ENCODE peak calls at places on chromosomes 16 and 17, in six cellular contexts. M is HFF-Myc, L is B cell, X is Peyer's patch, N is cardiac muscle cell, R is heart left ventricle. T is an unnamed sample.

GRCh38 chr17:70080541-70081347 is 5.7 kb downstream of the KCNJ16 start:
- DNase-seq in N (peak), L (no peak), R (no peak), M (no peak), X (no peak), T (no peak)

GRCh38 chr16:66359811-66360608 is 6.5 kb upstream of the CDH5 start:
- DNase-seq in L (no peak), R (peak), M (no peak), X (no peak), N (peak), T (no peak)

GRCh38 chr17:62781826-62782225 is 26.3 kb downstream of the MARCHF10 start:
- DNase-seq in N (peak), L (no peak), M (no peak), R (no peak), X (no peak), T (no peak)

GRCh38 chr16:1003551-1004347 is 22.2 kb downstream of the SOX8 start:
- DNase-seq in M (no peak), N (peak), R (no peak), L (no peak), X (no peak), T (no peak)

GRCh38 chr16:23145186-23145585 is 4.1 kb downstream of the USP31 start:
- DNase-seq in L (no peak), N (no peak), X (no peak), M (no peak), R (no peak), T (no peak)

GRCh38 chr16:21164521-21165168 is 6.2 kb downstream of the LDAF1 start:
- DNase-seq in L (no peak), R (no peak), X (no peak), M (no peak), N (no peak), T (no peak)

GRCh38 chr17:55069983-55070529 is 101.5 kb downstream of the STXBP4 start:
- DNase-seq in R (no peak), N (no peak), L (no peak), M (no peak), X (no peak), T (no peak)

GRCh38 chr17:28957277-28957991 is 6.1 kb upstream of the PHF12 start:
- DNase-seq in L (no peak), X (no peak), N (no peak), M (no peak), R (no peak), T (no peak)

GRCh38 chr16:2964416-2965223 is 545 bp downstream of the KREMEN2 start:
- DNase-seq in L (peak), M (no peak), R (peak), X (peak), N (no peak), T (peak)

GRCh38 chr17:64056269-64057005 is 36.0 kb upstream of the ICAM2 start:
- DNase-seq in M (no peak), X (no peak), N (no peak), L (peak), R (no peak), T (no peak)

GRCh38 chr17:263271-263670 is 81.8 kb upstream of the DOC2B start:
- DNase-seq in R (peak), M (no peak), X (peak), L (no peak), N (no peak), T (no peak)

GRCh38 chr16:58409316-58409973 is 17.2 kb downstream of the GINS3 start:
- DNase-seq in X (no peak), M (no peak), L (no peak), N (peak), R (peak), T (no peak)

GRCh38 chr17:48647103-48647963 is 21.2 kb upstream of the HOXB9 start:
- DNase-seq in N (no peak), M (no peak), X (no peak), R (no peak), L (peak), T (no peak)

GRCh38 chr17:68784431-68784830 is 170.8 kb downstream of the ABCA8 start:
- DNase-seq in R (no peak), X (no peak), M (no peak), L (no peak), N (no peak), T (no peak)

GRCh38 chr16:29147710-29148425 is 163.0 kb downstream of the LAT start:
- DNase-seq in M (no peak), X (no peak), L (no peak), R (no peak), N (no peak), T (no peak)

GRCh38 chr17:77266891-77267341 is 126.1 kb downstream of the SEC14L1 start:
- DNase-seq in X (no peak), N (peak), M (no peak), R (no peak), L (no peak), T (no peak)

GRCh38 chr17:19338031-19338990 is 24.2 kb downstream of the B9D1 start:
- DNase-seq in X (peak), L (peak), N (peak), M (no peak), R (peak), T (peak)

GRCh38 chr16:77288222-77288621 is 89.0 kb downstream of the SYCE1L start:
- DNase-seq in X (no peak), R (no peak), L (no peak), M (no peak), N (peak), T (no peak)

GRCh38 chr17:52106638-52107261 is 51.8 kb downstream of the CA10 start:
- DNase-seq in N (peak), X (no peak), M (peak), R (peak), L (no peak), T (no peak)

GRCh38 chr17:34769899-34770298 is 190.5 kb downstream of the TMEM132E start:
- DNase-seq in R (no peak), N (no peak), X (no peak), M (no peak), L (no peak), T (no peak)
- TF ChIP-seq CTCF in R (no peak), N (no peak), X (no peak), M (no peak), L (no peak), T (no peak)

DNA sequence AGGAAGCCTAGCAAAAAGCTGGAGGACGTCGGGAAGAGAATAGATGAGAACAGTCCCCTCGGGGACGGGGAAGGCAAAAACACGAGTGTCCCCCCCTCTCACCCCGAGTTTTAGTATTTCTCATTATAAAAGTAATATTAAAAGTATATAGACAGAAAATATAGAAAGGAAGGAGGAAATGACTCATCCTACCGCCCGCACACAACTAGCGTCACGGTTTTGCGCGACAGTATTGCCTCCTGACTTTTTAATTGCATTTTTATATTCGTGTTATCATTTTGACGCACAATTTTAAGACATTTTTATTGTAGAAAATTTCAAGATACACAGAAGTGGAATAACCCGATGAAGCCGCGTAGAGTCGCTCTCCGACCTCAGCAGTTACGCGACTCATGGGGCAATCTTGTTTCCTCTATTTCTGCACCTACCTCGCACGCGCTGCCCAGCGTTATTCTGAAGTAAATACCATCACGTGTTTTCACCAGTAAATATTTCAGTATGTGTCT is 652 bp upstream of the SLC25A19 start:
- DNase-seq in R (peak), M (no peak), X (peak), L (no peak), N (peak), T (no peak)
- TF ChIP-seq CTCF in R (peak), M (no peak), X (no peak), L (peak), N (peak), T (no peak)

GRCh38 chr17:81900181-81900820 is 1.7 kb upstream of the NPB start:
- DNase-seq in N (no peak), X (no peak), L (peak), M (no peak), R (no peak), T (no peak)
- TF ChIP-seq CTCF in N (no peak), X (no peak), L (no peak), M (no peak), R (no peak), T (no peak)

DNA sequence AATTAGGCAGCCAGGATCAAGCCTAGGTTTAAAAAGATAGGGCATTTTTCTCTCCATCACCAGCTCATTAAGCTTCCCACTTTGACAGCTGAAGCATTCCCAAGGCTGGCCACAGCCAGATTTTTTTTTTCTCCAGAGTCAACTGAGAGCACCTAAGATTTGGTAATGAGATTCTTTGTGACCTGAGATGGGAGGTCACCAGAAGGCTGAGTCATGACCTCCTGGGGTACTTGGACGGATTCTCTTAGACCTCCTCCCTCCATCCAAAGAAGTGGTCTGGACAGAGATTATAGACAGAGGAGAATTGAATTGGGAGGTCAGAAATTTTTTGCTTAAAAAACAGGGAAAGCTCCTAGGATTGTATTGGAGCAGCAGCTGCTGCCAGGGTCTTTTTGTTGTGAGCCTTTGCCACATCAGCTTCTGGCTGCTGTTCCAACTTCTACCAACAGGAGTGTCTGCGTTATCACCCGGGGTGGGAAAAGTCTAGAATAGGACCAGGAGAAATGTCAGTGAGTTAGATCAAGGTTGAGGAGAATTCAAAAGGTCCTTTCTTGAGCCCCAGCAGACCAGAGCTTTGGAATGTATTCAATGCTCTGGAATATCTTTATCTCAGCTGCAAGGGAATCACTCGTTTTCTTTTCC is 221.2 kb upstream of the N4BP1 start:
- DNase-seq in X (no peak), R (no peak), M (no peak), N (no peak), L (no peak), T (no peak)
- TF ChIP-seq CTCF in X (no peak), R (peak), M (peak), N (no peak), L (no peak), T (no peak)

GRCh38 chr16:19073344-19073743 is 5.9 kb downstream of the COQ7 start:
- DNase-seq in X (no peak), R (no peak), L (no peak), N (no peak), M (no peak), T (no peak)
- TF ChIP-seq CTCF in X (no peak), R (no peak), L (no peak), N (no peak), M (no peak), T (no peak)

GRCh38 chr16:30473231-30474061 is 904 bp downstream of the ITGAL start:
- DNase-seq in L (peak), N (no peak), R (peak), X (peak), M (no peak), T (peak)

GRCh38 chr16:30474062-30474452 is 1.5 kb downstream of the ITGAL start:
- DNase-seq in L (no peak), X (no peak), N (no peak), R (no peak), M (no peak), T (no peak)

GRCh38 chr16:30474684-30475083 is 2.1 kb downstream of the ITGAL start:
- DNase-seq in M (no peak), N (no peak), L (no peak), X (no peak), R (no peak), T (no peak)

GRCh38 chr16:30470632-30471007 is 1.9 kb upstream of the ITGAL start:
- DNase-seq in N (no peak), X (no peak), R (no peak), M (no peak), L (no peak), T (no peak)

DNA sequence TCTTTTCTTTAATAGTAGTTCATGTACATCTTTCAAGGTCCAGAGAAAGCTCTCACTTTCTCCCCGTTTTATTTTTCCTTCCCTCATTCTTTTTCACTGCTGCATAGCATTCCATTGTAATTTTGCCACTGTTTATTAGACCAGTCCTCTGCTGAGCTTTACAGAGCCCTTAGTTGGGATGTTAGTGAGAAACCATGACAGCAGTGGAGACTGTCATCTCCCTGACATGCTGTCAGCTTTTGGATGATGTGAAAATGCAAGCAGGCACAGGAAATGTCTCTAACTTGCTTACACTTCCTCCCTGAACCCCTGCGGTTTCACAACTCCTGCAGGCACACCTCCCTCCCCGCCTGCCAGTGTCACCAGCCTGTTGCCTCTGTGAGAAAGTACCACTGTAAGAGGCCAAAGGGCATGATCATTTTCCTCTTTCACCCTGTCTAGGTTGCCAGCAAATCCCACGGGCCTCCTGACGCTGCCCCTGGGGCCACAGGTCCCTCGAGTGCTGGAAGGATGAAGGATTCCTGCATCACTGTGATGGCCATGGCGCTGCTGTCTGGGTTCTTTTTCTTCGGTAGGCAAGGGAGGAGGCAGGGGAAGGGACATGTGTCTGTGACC is at the start of gene ITGAL:
- DNase-seq in X (peak), R (peak), M (no peak), N (no peak), L (peak), T (peak)
- TF ChIP-seq CTCF in X (no peak), R (no peak), M (no peak), N (no peak), L (no peak), T (no peak)

GRCh38 chr17:42221886-42222745 is 27.8 kb upstream of the GHDC start:
- DNase-seq in M (peak), N (peak), L (peak), X (peak), R (peak), T (peak)
- TF ChIP-seq CTCF in M (peak), N (peak), L (peak), X (no peak), R (peak), T (peak)

GRCh38 chr17:22277595-22277994 is 585.3 kb downstream of the KCNJ18 start:
- DNase-seq in N (no peak), L (no peak), R (no peak), M (no peak), X (no peak), T (no peak)
- TF ChIP-seq CTCF in N (no peak), L (no peak), R (no peak), M (no peak), X (no peak), T (no peak)

DNA sequence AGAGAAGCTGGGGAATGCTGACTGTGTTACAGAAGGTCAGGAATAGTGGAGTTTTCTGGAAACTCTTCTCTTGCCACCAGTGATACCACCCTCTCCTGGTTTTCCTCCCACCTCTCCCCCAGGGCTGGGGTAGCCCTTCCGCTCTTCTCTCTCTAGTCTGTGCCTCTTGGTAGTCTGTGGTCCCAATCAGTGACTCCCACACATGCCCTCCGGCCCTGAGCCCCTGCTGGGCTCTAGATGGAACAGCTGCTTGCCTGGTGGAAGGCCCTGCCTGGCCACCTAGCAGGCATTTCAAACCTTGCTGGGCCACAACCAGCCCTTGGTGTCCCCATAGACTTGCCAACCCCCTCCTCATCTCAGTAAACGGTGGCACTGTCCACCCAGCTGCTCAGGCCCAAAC is 15.2 kb upstream of the MTSS2 start:
- DNase-seq in R (no peak), M (no peak), N (no peak), L (no peak), X (no peak), T (no peak)
- TF ChIP-seq CTCF in R (no peak), M (no peak), N (no peak), L (no peak), X (no peak), T (no peak)

T was measured in natural killer cell.